ENCODE peak calls at places on chromosomes 5 and 9, in ten cellular contexts. One of them, this sample, is unnamed.

GRCh38 chr5:170405822-170406221 is 16.7 kb upstream of the KCNMB1 start:
- DNase-seq in SHP77: no peak
- DNase-seq in DMS153: no peak
- DNase-seq in HFF-Myc: no peak
- DNase-seq in IMR-90: no peak
- DNase-seq in sciatic nerve: no peak
- DNase-seq in Caki2: no peak
- DNase-seq in non-pigmented ciliary epithelial cell: no peak
- DNase-seq in GM12865: no peak
- DNase-seq in progenitor cell of endocrine pancreas: no peak
- DNase-seq in this sample: no peak

GRCh38 chr5:150271923-150272322 is 17.6 kb downstream of the CAMK2A start:
- DNase-seq in SHP77: no peak
- DNase-seq in DMS153: no peak
- DNase-seq in HFF-Myc: no peak
- DNase-seq in IMR-90: no peak
- DNase-seq in sciatic nerve: no peak
- DNase-seq in Caki2: no peak
- DNase-seq in non-pigmented ciliary epithelial cell: no peak
- DNase-seq in GM12865: no peak
- DNase-seq in progenitor cell of endocrine pancreas: no peak
- DNase-seq in this sample: no peak

GRCh38 chr9:79603222-79603925 is 31.6 kb downstream of the TLE4 start:
- DNase-seq in SHP77: no peak
- DNase-seq in DMS153: no peak
- DNase-seq in HFF-Myc: no peak
- DNase-seq in IMR-90: no peak
- DNase-seq in sciatic nerve: no peak
- DNase-seq in Caki2: no peak
- DNase-seq in non-pigmented ciliary epithelial cell: no peak
- DNase-seq in GM12865: no peak
- DNase-seq in progenitor cell of endocrine pancreas: no peak
- DNase-seq in this sample: no peak

GRCh38 chr5:34452170-34452828 is 203.8 kb upstream of the RAI14 start:
- DNase-seq in SHP77: no peak
- DNase-seq in DMS153: peak
- DNase-seq in HFF-Myc: no peak
- DNase-seq in IMR-90: peak
- DNase-seq in sciatic nerve: no peak
- DNase-seq in Caki2: no peak
- DNase-seq in non-pigmented ciliary epithelial cell: no peak
- DNase-seq in GM12865: peak
- DNase-seq in progenitor cell of endocrine pancreas: no peak
- DNase-seq in this sample: no peak

GRCh38 chr9:30574355-30575151 is 1809.9 kb upstream of the ACO1 start:
- DNase-seq in SHP77: no peak
- DNase-seq in DMS153: no peak
- DNase-seq in HFF-Myc: no peak
- DNase-seq in IMR-90: no peak
- DNase-seq in sciatic nerve: no peak
- DNase-seq in Caki2: no peak
- DNase-seq in non-pigmented ciliary epithelial cell: no peak
- DNase-seq in GM12865: no peak
- DNase-seq in progenitor cell of endocrine pancreas: no peak
- DNase-seq in this sample: no peak

GRCh38 chr9:35322075-35322885 is 160.5 kb downstream of the UNC13B start:
- DNase-seq in SHP77: no peak
- DNase-seq in DMS153: no peak
- DNase-seq in HFF-Myc: no peak
- DNase-seq in IMR-90: no peak
- DNase-seq in sciatic nerve: no peak
- DNase-seq in Caki2: no peak
- DNase-seq in non-pigmented ciliary epithelial cell: no peak
- DNase-seq in GM12865: peak
- DNase-seq in progenitor cell of endocrine pancreas: no peak
- DNase-seq in this sample: no peak

GRCh38 chr9:113854310-113854709 is 21.8 kb upstream of the ZNF618 start:
- DNase-seq in SHP77: no peak
- DNase-seq in DMS153: peak
- DNase-seq in HFF-Myc: no peak
- DNase-seq in IMR-90: no peak
- DNase-seq in sciatic nerve: no peak
- DNase-seq in Caki2: no peak
- DNase-seq in non-pigmented ciliary epithelial cell: no peak
- DNase-seq in GM12865: no peak
- DNase-seq in progenitor cell of endocrine pancreas: no peak
- DNase-seq in this sample: no peak

GRCh38 chr9:2741441-2742158 is 24.3 kb downstream of the KCNV2 start:
- DNase-seq in SHP77: no peak
- DNase-seq in DMS153: no peak
- DNase-seq in HFF-Myc: no peak
- DNase-seq in IMR-90: no peak
- DNase-seq in sciatic nerve: no peak
- DNase-seq in Caki2: no peak
- DNase-seq in non-pigmented ciliary epithelial cell: no peak
- DNase-seq in GM12865: no peak
- DNase-seq in progenitor cell of endocrine pancreas: no peak
- DNase-seq in this sample: no peak

GRCh38 chr5:168724227-168724626 is 145.1 kb upstream of the PANK3 start:
- DNase-seq in SHP77: no peak
- DNase-seq in DMS153: no peak
- DNase-seq in HFF-Myc: no peak
- DNase-seq in IMR-90: no peak
- DNase-seq in sciatic nerve: no peak
- DNase-seq in Caki2: no peak
- DNase-seq in non-pigmented ciliary epithelial cell: no peak
- DNase-seq in GM12865: no peak
- DNase-seq in progenitor cell of endocrine pancreas: no peak
- DNase-seq in this sample: peak

GRCh38 chr5:111394580-111394979 is 117.8 kb downstream of the STARD4 start:
- DNase-seq in SHP77: no peak
- DNase-seq in DMS153: no peak
- DNase-seq in HFF-Myc: no peak
- DNase-seq in IMR-90: peak
- DNase-seq in sciatic nerve: no peak
- DNase-seq in Caki2: no peak
- DNase-seq in non-pigmented ciliary epithelial cell: no peak
- DNase-seq in GM12865: no peak
- DNase-seq in progenitor cell of endocrine pancreas: no peak
- DNase-seq in this sample: no peak

GRCh38 chr9:33132249-33132772 is 34.8 kb downstream of the B4GALT1 start:
- DNase-seq in SHP77: no peak
- DNase-seq in DMS153: no peak
- DNase-seq in HFF-Myc: peak
- DNase-seq in IMR-90: peak
- DNase-seq in sciatic nerve: no peak
- DNase-seq in Caki2: no peak
- DNase-seq in non-pigmented ciliary epithelial cell: peak
- DNase-seq in GM12865: no peak
- DNase-seq in progenitor cell of endocrine pancreas: no peak
- DNase-seq in this sample: no peak

GRCh38 chr9:5499889-5500398 is 10.4 kb upstream of the PDCD1LG2 start:
- DNase-seq in SHP77: no peak
- DNase-seq in DMS153: peak
- DNase-seq in HFF-Myc: peak
- DNase-seq in IMR-90: peak
- DNase-seq in sciatic nerve: no peak
- DNase-seq in Caki2: no peak
- DNase-seq in non-pigmented ciliary epithelial cell: no peak
- DNase-seq in GM12865: no peak
- DNase-seq in progenitor cell of endocrine pancreas: no peak
- DNase-seq in this sample: no peak

GRCh38 chr5:172235132-172235780 is 41.3 kb downstream of the EFCAB9 start:
- DNase-seq in SHP77: no peak
- DNase-seq in DMS153: no peak
- DNase-seq in HFF-Myc: no peak
- DNase-seq in IMR-90: peak
- DNase-seq in sciatic nerve: no peak
- DNase-seq in Caki2: no peak
- DNase-seq in non-pigmented ciliary epithelial cell: no peak
- DNase-seq in GM12865: peak
- DNase-seq in progenitor cell of endocrine pancreas: no peak
- DNase-seq in this sample: no peak

GRCh38 chr5:68147659-68148058 is 67.9 kb upstream of the PIK3R1 start:
- DNase-seq in SHP77: no peak
- DNase-seq in DMS153: no peak
- DNase-seq in HFF-Myc: no peak
- DNase-seq in IMR-90: peak
- DNase-seq in sciatic nerve: no peak
- DNase-seq in Caki2: no peak
- DNase-seq in non-pigmented ciliary epithelial cell: no peak
- DNase-seq in GM12865: no peak
- DNase-seq in progenitor cell of endocrine pancreas: no peak
- DNase-seq in this sample: no peak

GRCh38 chr5:5419291-5420210 is 2.9 kb upstream of the ICE1 start:
- DNase-seq in SHP77: peak
- DNase-seq in DMS153: peak
- DNase-seq in HFF-Myc: peak
- DNase-seq in IMR-90: peak
- DNase-seq in sciatic nerve: no peak
- DNase-seq in Caki2: peak
- DNase-seq in non-pigmented ciliary epithelial cell: peak
- DNase-seq in GM12865: peak
- DNase-seq in progenitor cell of endocrine pancreas: no peak
- DNase-seq in this sample: peak

GRCh38 chr9:126965541-126966428 is 51.2 kb downstream of the RALGPS1 start:
- DNase-seq in SHP77: peak
- DNase-seq in DMS153: no peak
- DNase-seq in HFF-Myc: peak
- DNase-seq in IMR-90: peak
- DNase-seq in sciatic nerve: no peak
- DNase-seq in Caki2: peak
- DNase-seq in non-pigmented ciliary epithelial cell: no peak
- DNase-seq in GM12865: peak
- DNase-seq in progenitor cell of endocrine pancreas: no peak
- DNase-seq in this sample: peak

GRCh38 chr5:143713331-143714032 is 98.5 kb upstream of the HMHB1 start:
- DNase-seq in SHP77: no peak
- DNase-seq in DMS153: no peak
- DNase-seq in HFF-Myc: no peak
- DNase-seq in IMR-90: peak
- DNase-seq in sciatic nerve: no peak
- DNase-seq in Caki2: no peak
- DNase-seq in non-pigmented ciliary epithelial cell: no peak
- DNase-seq in GM12865: no peak
- DNase-seq in progenitor cell of endocrine pancreas: no peak
- DNase-seq in this sample: no peak

GRCh38 chr9:95552814-95553546 is 36.2 kb upstream of the PTCH1 start:
- DNase-seq in SHP77: no peak
- DNase-seq in DMS153: no peak
- DNase-seq in HFF-Myc: no peak
- DNase-seq in IMR-90: no peak
- DNase-seq in sciatic nerve: peak
- DNase-seq in Caki2: no peak
- DNase-seq in non-pigmented ciliary epithelial cell: no peak
- DNase-seq in GM12865: no peak
- DNase-seq in progenitor cell of endocrine pancreas: peak
- DNase-seq in this sample: peak

GRCh38 chr9:136725612-136726011 is 13.2 kb downstream of the DIPK1B start:
- DNase-seq in SHP77: no peak
- DNase-seq in DMS153: no peak
- DNase-seq in HFF-Myc: no peak
- DNase-seq in IMR-90: peak
- DNase-seq in sciatic nerve: no peak
- DNase-seq in Caki2: no peak
- DNase-seq in non-pigmented ciliary epithelial cell: peak
- DNase-seq in GM12865: no peak
- DNase-seq in progenitor cell of endocrine pancreas: no peak
- DNase-seq in this sample: no peak

GRCh38 chr5:157469073-157469472 is 9.1 kb downstream of the NIPAL4 start:
- DNase-seq in SHP77: no peak
- DNase-seq in DMS153: no peak
- DNase-seq in HFF-Myc: no peak
- DNase-seq in IMR-90: no peak
- DNase-seq in sciatic nerve: no peak
- DNase-seq in Caki2: no peak
- DNase-seq in non-pigmented ciliary epithelial cell: no peak
- DNase-seq in GM12865: peak
- DNase-seq in progenitor cell of endocrine pancreas: no peak
- DNase-seq in this sample: no peak

GRCh38 chr9:114539718-114540410 is 34.6 kb upstream of the WHRN start:
- DNase-seq in SHP77: no peak
- DNase-seq in DMS153: no peak
- DNase-seq in HFF-Myc: no peak
- DNase-seq in IMR-90: no peak
- DNase-seq in sciatic nerve: no peak
- DNase-seq in Caki2: no peak
- DNase-seq in non-pigmented ciliary epithelial cell: no peak
- DNase-seq in GM12865: no peak
- DNase-seq in progenitor cell of endocrine pancreas: no peak
- DNase-seq in this sample: no peak

GRCh38 chr5:3534997-3535396 is 60.6 kb upstream of the IRX1 start:
- DNase-seq in SHP77: no peak
- DNase-seq in DMS153: no peak
- DNase-seq in HFF-Myc: no peak
- DNase-seq in IMR-90: no peak
- DNase-seq in sciatic nerve: no peak
- DNase-seq in Caki2: no peak
- DNase-seq in non-pigmented ciliary epithelial cell: no peak
- DNase-seq in GM12865: no peak
- DNase-seq in progenitor cell of endocrine pancreas: no peak
- DNase-seq in this sample: peak